ENCODE peak calls at places on chromosomes 4 and X, in five cellular contexts. One of them, this sample, is unnamed.
A peak's percentile ranks its signal among the peaks of the same experiment; 100 is the strongest.

GRCh38 chrX:77404318-77404878 is 42.8 kb upstream of the FGF16 start:
- DNase-seq in esophagus muscularis mucosa: no peak
- DNase-seq in AG10803: no peak
- DNase-seq in suprapubic skin: no peak
- DNase-seq in transverse colon: no peak
- DNase-seq in this sample: no peak

GRCh38 chrX:115894087-115894486 is 276.5 kb upstream of the AGTR2 start:
- DNase-seq in esophagus muscularis mucosa: no peak
- DNase-seq in AG10803: no peak
- DNase-seq in suprapubic skin: no peak
- DNase-seq in transverse colon: peak; percentile 31
- DNase-seq in this sample: no peak

GRCh38 chrX:24026403-24026801 is 584 bp downstream of the KLHL15 start:
- DNase-seq in esophagus muscularis mucosa: no peak
- DNase-seq in AG10803: no peak
- DNase-seq in suprapubic skin: no peak
- DNase-seq in transverse colon: no peak
- DNase-seq in this sample: no peak

GRCh38 chrX:130055103-130055502 is 55.2 kb downstream of the ELF4 start:
- DNase-seq in esophagus muscularis mucosa: no peak
- DNase-seq in AG10803: peak; percentile 67
- DNase-seq in suprapubic skin: no peak
- DNase-seq in transverse colon: no peak
- DNase-seq in this sample: no peak

GRCh38 chr4:79987401-79987800 is 85.6 kb downstream of the ANTXR2 start:
- DNase-seq in esophagus muscularis mucosa: no peak
- DNase-seq in AG10803: no peak
- DNase-seq in suprapubic skin: no peak
- DNase-seq in transverse colon: no peak
- DNase-seq in this sample: no peak

GRCh38 chr4:133268205-133268604 is 119.1 kb downstream of the PCDH10 start:
- DNase-seq in esophagus muscularis mucosa: no peak
- DNase-seq in AG10803: no peak
- DNase-seq in suprapubic skin: no peak
- DNase-seq in transverse colon: no peak
- DNase-seq in this sample: no peak

GRCh38 chrX:14235004-14235403 is 205.3 kb upstream of the GEMIN8 start:
- DNase-seq in esophagus muscularis mucosa: no peak
- DNase-seq in AG10803: no peak
- DNase-seq in suprapubic skin: no peak
- DNase-seq in transverse colon: no peak
- DNase-seq in this sample: no peak

GRCh38 chrX:28177202-28177601 is 196.0 kb upstream of the DCAF8L1 start:
- DNase-seq in esophagus muscularis mucosa: no peak
- DNase-seq in AG10803: no peak
- DNase-seq in suprapubic skin: no peak
- DNase-seq in transverse colon: peak; percentile 25
- DNase-seq in this sample: no peak

GRCh38 chr4:8176547-8177399 is 18.2 kb upstream of the ABLIM2 start:
- DNase-seq in esophagus muscularis mucosa: no peak
- DNase-seq in AG10803: peak; percentile 56
- DNase-seq in suprapubic skin: no peak
- DNase-seq in transverse colon: peak; percentile 54
- DNase-seq in this sample: no peak

DNA sequence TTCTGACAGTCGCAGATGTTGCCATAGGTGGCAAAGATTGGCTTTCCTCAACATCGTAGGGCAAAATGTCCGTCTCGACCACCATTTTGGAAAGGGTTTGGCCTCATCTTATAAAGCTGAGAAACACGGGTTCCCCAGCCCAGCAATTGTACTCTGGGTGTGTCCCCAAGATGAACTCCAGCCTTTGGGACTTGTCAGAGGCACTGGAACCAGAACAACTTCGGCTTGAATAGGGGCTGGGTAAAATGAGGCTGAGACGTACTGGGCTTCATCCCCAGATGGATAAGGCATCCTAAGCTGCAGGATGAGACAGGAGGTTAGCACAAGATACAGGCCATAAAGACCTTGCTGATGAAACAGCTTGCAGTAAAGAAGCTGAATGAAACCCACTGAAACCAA is 151.9 kb downstream of the CRLF2 start:
- DNase-seq in esophagus muscularis mucosa: no peak
- DNase-seq in AG10803: no peak
- DNase-seq in suprapubic skin: peak; percentile 54
- DNase-seq in transverse colon: no peak
- DNase-seq in this sample: no peak
- TF ChIP-seq CTCF in esophagus muscularis mucosa: no peak
- TF ChIP-seq CTCF in AG10803: no peak
- TF ChIP-seq CTCF in suprapubic skin: no peak
- TF ChIP-seq CTCF in transverse colon: no peak
- TF ChIP-seq CTCF in this sample: no peak

DNA sequence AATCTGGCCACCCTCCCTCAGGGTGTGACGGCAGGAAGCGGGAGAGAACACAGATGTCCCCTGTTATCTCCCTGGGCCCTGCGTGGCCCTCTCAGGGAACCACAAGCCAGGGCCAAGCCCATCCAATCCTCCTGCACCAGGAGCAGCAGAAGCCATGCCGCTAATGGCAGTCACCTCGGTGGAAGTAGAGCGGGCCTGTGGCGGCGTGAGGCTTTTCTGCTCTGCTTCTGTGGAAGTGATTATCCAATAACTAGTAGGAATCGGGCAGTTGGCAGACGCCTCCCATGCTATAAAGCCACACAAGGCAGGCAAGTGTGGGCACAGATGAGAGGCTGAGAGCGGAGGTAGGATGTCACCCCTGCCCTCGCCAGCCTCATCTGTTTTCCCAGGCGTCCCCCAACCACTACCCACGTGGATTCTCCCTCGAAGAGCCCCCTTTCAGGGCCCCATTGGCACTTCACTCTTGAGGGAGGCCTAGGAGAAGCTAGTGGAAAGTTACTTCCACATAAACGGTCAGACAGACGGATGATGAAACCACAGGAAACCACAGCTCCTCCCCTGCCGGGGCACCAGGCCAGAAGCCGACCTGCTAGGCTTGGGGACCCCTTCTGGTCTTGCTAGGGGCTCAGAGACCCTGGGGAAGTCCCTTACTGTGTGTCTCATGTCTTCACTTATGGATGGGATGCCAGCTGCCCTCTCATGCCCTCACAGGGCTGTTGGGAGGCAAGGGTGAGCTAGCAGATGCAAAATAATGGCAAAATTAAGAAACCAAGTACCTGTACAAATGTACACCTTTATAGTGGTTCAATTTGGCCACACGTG is 18.8 kb upstream of the TMSB4X start:
- DNase-seq in esophagus muscularis mucosa: no peak
- DNase-seq in AG10803: peak; percentile 82
- DNase-seq in suprapubic skin: no peak
- DNase-seq in transverse colon: peak; percentile 69
- DNase-seq in this sample: no peak
- H3K4me3 ChIP-seq in esophagus muscularis mucosa: no peak overlapping the region
- H3K4me3 ChIP-seq in AG10803: no peak overlapping the region
- H3K4me3 ChIP-seq in suprapubic skin: no peak overlapping the region
- H3K4me3 ChIP-seq in transverse colon: no peak overlapping the region
- H3K4me3 ChIP-seq in this sample: no peak overlapping the region

DNA sequence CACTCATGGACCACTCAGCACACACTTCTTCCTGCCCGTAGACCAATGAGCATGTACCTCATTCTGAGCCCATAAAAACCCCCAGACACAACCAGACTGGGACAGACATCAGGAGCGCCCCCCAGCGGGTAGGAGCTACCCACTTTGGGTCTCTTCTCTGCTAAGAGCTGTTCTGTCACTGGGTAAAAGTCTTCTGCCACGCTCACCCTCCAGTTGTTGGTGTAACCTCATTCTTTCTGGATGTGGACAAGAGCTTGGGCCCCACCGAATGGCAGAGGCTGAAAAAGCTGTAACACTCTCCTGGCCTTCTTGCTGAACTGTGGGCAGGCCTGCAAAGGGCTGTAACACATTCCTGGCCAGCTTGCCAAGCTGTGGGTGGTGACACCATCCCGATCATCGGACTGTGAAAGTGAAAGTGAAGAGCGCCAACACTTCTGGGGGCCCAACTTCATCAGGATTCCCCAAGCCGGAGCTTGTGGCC is 137.6 kb downstream of the TECRL start:
- DNase-seq in esophagus muscularis mucosa: no peak
- DNase-seq in AG10803: no peak
- DNase-seq in suprapubic skin: no peak
- DNase-seq in transverse colon: no peak
- DNase-seq in this sample: no peak
- TF ChIP-seq CTCF in esophagus muscularis mucosa: no peak
- TF ChIP-seq CTCF in AG10803: no peak
- TF ChIP-seq CTCF in suprapubic skin: no peak
- TF ChIP-seq CTCF in transverse colon: no peak
- TF ChIP-seq CTCF in this sample: no peak

GRCh38 chrX:152899874-152900719 is 2.2 kb downstream of the ZNF185 start:
- DNase-seq in esophagus muscularis mucosa: no peak
- DNase-seq in AG10803: no peak
- DNase-seq in suprapubic skin: no peak
- DNase-seq in transverse colon: no peak
- DNase-seq in this sample: no peak
- H3K4me3 ChIP-seq in esophagus muscularis mucosa: no peak overlapping the region
- H3K4me3 ChIP-seq in AG10803: no peak overlapping the region
- H3K4me3 ChIP-seq in suprapubic skin: no peak overlapping the region
- H3K4me3 ChIP-seq in transverse colon: no peak overlapping the region
- H3K4me3 ChIP-seq in this sample: no peak overlapping the region

GRCh38 chr4:128068927-128069326 is 7.8 kb downstream of the LARP1B start:
- DNase-seq in esophagus muscularis mucosa: no peak
- DNase-seq in AG10803: peak; percentile 15
- DNase-seq in suprapubic skin: no peak
- DNase-seq in transverse colon: no peak
- DNase-seq in this sample: no peak
- TF ChIP-seq CTCF in esophagus muscularis mucosa: no peak
- TF ChIP-seq CTCF in AG10803: peak; percentile 32
- TF ChIP-seq CTCF in suprapubic skin: no peak
- TF ChIP-seq CTCF in transverse colon: no peak
- TF ChIP-seq CTCF in this sample: no peak

GRCh38 chrX:12974797-12975669 is at the start of gene TMSB4X:
- DNase-seq in esophagus muscularis mucosa: peak; percentile 95
- DNase-seq in AG10803: peak; percentile 83
- DNase-seq in suprapubic skin: peak; percentile 92
- DNase-seq in transverse colon: peak; percentile 89
- DNase-seq in this sample: peak; percentile 91

GRCh38 chrX:12974217-12974796 is 603 bp upstream of the TMSB4X start:
- DNase-seq in esophagus muscularis mucosa: no peak
- DNase-seq in AG10803: peak; percentile 72
- DNase-seq in suprapubic skin: peak; percentile 88
- DNase-seq in transverse colon: peak; percentile 74
- DNase-seq in this sample: no peak

GRCh38 chrX:12972239-12972638 is 2.7 kb upstream of the TMSB4X start:
- DNase-seq in esophagus muscularis mucosa: no peak
- DNase-seq in AG10803: no peak
- DNase-seq in suprapubic skin: no peak
- DNase-seq in transverse colon: no peak
- DNase-seq in this sample: no peak

GRCh38 chrX:12972867-12973560 is 1.9 kb upstream of the TMSB4X start:
- DNase-seq in esophagus muscularis mucosa: no peak
- DNase-seq in AG10803: no peak
- DNase-seq in suprapubic skin: no peak
- DNase-seq in transverse colon: no peak
- DNase-seq in this sample: no peak

DNA sequence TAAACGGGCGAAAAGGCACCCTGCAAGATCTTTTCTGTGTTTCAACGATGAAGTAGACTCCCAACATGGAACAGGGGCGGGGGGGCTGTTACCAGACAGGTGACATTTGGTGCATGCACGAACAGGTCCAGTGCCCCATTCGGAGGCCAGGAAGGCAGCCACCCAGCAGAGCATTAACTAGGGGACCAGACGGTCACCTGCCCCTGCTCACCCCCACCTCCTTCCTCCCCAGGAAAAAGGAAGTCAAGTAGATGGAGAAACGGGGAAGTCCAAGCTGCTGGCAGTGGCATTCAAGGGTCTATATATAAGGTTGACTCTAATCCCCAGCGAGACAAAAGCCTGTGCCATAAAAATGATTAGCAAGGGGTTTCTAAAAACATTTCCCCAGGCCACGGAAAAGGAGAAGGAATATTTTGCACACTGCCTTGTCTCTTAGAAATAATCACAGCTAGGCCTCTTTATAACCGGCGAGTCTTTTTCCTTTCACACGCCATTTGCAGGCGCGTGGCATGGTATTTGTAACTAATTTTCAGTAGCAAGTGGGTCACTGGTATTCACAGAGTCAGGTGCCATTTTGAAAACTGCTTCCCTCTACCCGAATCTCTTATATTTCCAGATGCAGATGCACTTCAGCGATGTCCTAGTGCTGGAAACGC is 1.2 kb upstream of the TMSB4X start:
- DNase-seq in esophagus muscularis mucosa: no peak
- DNase-seq in AG10803: no peak
- DNase-seq in suprapubic skin: no peak
- DNase-seq in transverse colon: no peak
- DNase-seq in this sample: peak; percentile 69
- H3K4me3 ChIP-seq in esophagus muscularis mucosa: peak overlapping the region; percentile 83
- H3K4me3 ChIP-seq in AG10803: peak overlapping the region; percentile 86
- H3K4me3 ChIP-seq in suprapubic skin: peak overlapping the region; percentile 65
- H3K4me3 ChIP-seq in transverse colon: peak overlapping the region; percentile 55
- H3K4me3 ChIP-seq in this sample: peak overlapping the region; percentile 78

DNA sequence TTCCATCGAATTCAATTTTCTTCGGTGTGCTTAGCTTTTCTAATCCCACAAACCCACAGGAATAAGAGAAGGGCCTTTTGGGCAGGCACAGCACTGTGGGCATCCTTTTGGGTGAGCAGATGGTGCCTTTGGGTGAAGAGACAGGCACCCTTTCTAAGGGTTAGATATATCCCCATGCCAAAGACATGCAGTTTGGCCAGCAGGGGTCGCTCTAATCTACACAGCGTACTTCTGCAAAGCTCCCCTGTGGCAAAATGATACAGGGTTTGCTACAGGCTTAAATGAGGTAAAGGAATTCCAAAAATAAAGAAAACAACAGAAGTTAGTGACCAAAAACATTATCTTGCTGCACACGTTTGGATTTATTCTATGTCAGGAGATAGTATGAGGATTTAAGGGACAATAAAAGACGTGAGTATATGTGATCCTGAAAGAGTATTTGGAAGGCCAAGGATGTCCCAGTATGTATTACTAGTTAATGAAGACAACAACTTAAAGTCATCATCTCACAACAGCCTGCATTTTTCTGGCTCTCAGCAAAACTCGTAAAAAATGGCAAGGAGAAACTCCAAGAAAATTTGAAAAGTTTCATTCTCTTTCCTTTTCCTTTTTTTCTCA is 49.5 kb downstream of the PHEX start:
- DNase-seq in esophagus muscularis mucosa: no peak
- DNase-seq in AG10803: peak; percentile 61
- DNase-seq in suprapubic skin: no peak
- DNase-seq in transverse colon: peak; percentile 53
- DNase-seq in this sample: no peak
- TF ChIP-seq CTCF in esophagus muscularis mucosa: peak; percentile 43
- TF ChIP-seq CTCF in AG10803: peak; percentile 76
- TF ChIP-seq CTCF in suprapubic skin: peak; percentile 34
- TF ChIP-seq CTCF in transverse colon: peak; percentile 40
- TF ChIP-seq CTCF in this sample: peak; percentile 3

This sample was measured in ascending aorta.